ENCODE peak calls at places on chromosomes 16 and 17, in eight cellular contexts. S, M, F, Q, B, U, P and N are unnamed samples.

GRCh38 chr16:82782715-82783251 is 156.0 kb downstream of the CDH13 start:
- DNase-seq in S (no peak), M (peak), F (peak), Q (no peak), B (no peak), U (no peak), P (peak), N (no peak)

GRCh38 chr16:66264311-66265105 is 102.0 kb upstream of the CDH5 start:
- DNase-seq in S (no peak), M (no peak), F (no peak), Q (no peak), B (no peak), U (no peak), P (no peak), N (no peak)

GRCh38 chr17:34709108-34709779 is 129.9 kb downstream of the TMEM132E start:
- DNase-seq in S (no peak), M (no peak), F (no peak), Q (no peak), B (no peak), U (no peak), P (no peak), N (no peak)

GRCh38 chr17:42180922-42181850 is at the start of gene KCNH4:
- DNase-seq in S (no peak), M (peak), F (peak), Q (peak), B (peak), U (peak), P (peak), N (peak)

GRCh38 chr16:30053376-30054015 is 12.1 kb upstream of the ALDOA start:
- DNase-seq in S (no peak), M (no peak), F (no peak), Q (no peak), B (no peak), U (no peak), P (peak), N (no peak)

GRCh38 chr16:56613706-56614105 is 5.3 kb downstream of the MT2A start:
- DNase-seq in S (no peak), M (no peak), F (no peak), Q (no peak), B (no peak), U (no peak), P (no peak), N (no peak)

GRCh38 chr16:84501077-84501735 is 3.3 kb downstream of the MEAK7 start:
- DNase-seq in S (peak), M (peak), F (no peak), Q (peak), B (peak), U (no peak), P (no peak), N (no peak)

GRCh38 chr16:4373909-4374742 is 2.5 kb downstream of the VASN start:
- DNase-seq in S (no peak), M (peak), F (peak), Q (peak), B (peak), U (peak), P (peak), N (peak)

GRCh38 chr16:73179671-73180370 is 131.9 kb upstream of the ZFHX3 start:
- DNase-seq in S (no peak), M (no peak), F (peak), Q (no peak), B (no peak), U (no peak), P (no peak), N (no peak)

GRCh38 chr17:7023576-7024401 is 939 bp downstream of the BCL6B start:
- DNase-seq in S (no peak), M (peak), F (peak), Q (peak), B (peak), U (no peak), P (peak), N (no peak)

DNA sequence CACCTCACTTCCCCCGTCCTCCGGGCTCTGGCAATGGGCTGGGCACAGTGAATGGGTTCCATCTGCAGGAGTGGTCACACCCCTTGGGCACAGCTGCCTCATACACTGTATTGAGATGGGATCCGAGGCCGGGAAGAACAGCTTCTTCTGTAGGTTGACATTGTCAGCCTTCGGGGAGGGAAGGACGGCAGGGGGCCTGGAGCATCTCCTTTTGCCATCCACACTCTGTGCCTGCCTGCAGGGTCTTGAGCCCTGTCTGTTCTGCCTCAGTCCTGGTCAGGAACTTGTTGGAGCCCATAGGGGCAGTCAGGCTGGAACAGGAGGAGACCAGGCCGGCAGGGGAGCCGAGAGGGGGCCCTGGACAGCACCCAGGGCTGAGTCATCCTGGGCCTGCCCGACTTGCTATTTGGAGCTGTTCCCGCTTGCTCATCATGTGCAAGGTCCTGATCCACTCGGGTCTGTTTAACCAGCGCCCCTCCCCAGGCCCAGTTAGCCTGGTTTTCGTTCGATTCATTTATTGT is 286.8 kb downstream of the SEC14L1 start:
- DNase-seq in S (no peak), M (peak), F (peak), Q (peak), B (no peak), U (no peak), P (peak), N (no peak)
- TF ChIP-seq CTCF in S (no peak), M (no peak), F (no peak), Q (no peak), B (no peak), U (peak), P (no peak), N (no peak)

DNA sequence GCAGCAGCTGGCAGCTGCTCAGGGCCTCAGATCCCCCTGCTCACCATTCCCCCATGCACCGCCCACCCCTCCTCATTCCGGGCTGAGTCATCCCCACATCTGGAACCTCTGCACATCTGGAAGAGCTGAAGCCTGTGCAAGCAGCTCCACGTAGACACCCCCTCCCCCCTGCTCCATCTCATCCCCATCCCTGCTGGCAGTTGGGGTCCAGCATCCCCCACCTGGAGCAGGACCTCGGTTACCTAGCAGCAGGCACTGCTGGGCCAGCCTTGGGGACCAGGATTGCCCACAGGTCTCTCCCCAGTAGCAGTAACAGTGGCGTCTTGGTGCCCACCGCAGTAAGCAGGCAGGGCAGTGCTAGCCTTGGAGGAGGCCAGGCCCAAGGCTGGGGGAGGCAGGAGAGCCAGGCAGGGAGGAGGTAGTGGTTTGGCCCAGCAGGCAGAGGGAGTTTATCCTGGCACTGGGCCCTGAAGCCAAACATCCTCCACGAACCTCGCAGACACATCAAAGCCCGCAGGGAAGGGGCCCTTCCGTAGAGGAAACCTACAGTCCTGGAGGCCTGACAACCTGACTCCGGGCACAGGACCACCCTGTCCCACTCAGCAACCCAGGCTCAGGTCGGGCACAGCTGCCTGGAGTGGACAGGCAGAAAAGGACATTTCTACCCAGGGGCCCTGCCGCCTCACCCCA is 7.7 kb upstream of the TMEM92 start:
- DNase-seq in S (peak), M (peak), F (peak), Q (peak), B (peak), U (peak), P (peak), N (peak)
- TF ChIP-seq CTCF in S (no peak), M (peak), F (no peak), Q (no peak), B (no peak), U (peak), P (peak), N (peak)

GRCh38 chr17:67399676-67400075 is 22.6 kb downstream of the PITPNC1 start:
- DNase-seq in S (no peak), M (no peak), F (no peak), Q (no peak), B (no peak), U (no peak), P (no peak), N (no peak)

GRCh38 chr17:67401598-67402504 is 24.8 kb downstream of the PITPNC1 start:
- DNase-seq in S (no peak), M (no peak), F (no peak), Q (no peak), B (no peak), U (no peak), P (no peak), N (no peak)

GRCh38 chr17:67401106-67401505 is 24.0 kb downstream of the PITPNC1 start:
- DNase-seq in S (no peak), M (no peak), F (no peak), Q (no peak), B (no peak), U (no peak), P (no peak), N (no peak)

GRCh38 chr17:67403065-67403464 is 26.0 kb downstream of the PITPNC1 start:
- DNase-seq in S (no peak), M (no peak), F (no peak), Q (no peak), B (no peak), U (no peak), P (no peak), N (no peak)

GRCh38 chr17:67400193-67400592 is 23.1 kb downstream of the PITPNC1 start:
- DNase-seq in S (no peak), M (peak), F (no peak), Q (no peak), B (no peak), U (no peak), P (no peak), N (no peak)
- TF ChIP-seq CTCF in S (no peak), M (no peak), F (no peak), Q (no peak), B (no peak), U (no peak), P (no peak), N (no peak)

GRCh38 chr16:50593410-50594139 is 45.4 kb downstream of the NKD1 start:
- DNase-seq in S (no peak), M (no peak), F (no peak), Q (no peak), B (peak), U (no peak), P (peak), N (no peak)
- TF ChIP-seq CTCF in S (peak), M (peak), F (peak), Q (no peak), B (no peak), U (peak), P (peak), N (peak)

GRCh38 chr17:78422267-78422605 is 43.8 kb downstream of the PGS1 start:
- DNase-seq in S (no peak), M (no peak), F (no peak), Q (no peak), B (no peak), U (no peak), P (no peak), N (no peak)
- TF ChIP-seq CTCF in S (no peak), M (no peak), F (no peak), Q (no peak), B (peak), U (no peak), P (no peak), N (no peak)

GRCh38 chr17:4540224-4541040 is 14.8 kb downstream of the MYBBP1A start:
- DNase-seq in S (no peak), M (no peak), F (peak), Q (peak), B (peak), U (no peak), P (no peak), N (no peak)
- TF ChIP-seq CTCF in S (peak), M (no peak), F (no peak), Q (peak), B (peak), U (no peak), P (no peak), N (no peak)

DNA sequence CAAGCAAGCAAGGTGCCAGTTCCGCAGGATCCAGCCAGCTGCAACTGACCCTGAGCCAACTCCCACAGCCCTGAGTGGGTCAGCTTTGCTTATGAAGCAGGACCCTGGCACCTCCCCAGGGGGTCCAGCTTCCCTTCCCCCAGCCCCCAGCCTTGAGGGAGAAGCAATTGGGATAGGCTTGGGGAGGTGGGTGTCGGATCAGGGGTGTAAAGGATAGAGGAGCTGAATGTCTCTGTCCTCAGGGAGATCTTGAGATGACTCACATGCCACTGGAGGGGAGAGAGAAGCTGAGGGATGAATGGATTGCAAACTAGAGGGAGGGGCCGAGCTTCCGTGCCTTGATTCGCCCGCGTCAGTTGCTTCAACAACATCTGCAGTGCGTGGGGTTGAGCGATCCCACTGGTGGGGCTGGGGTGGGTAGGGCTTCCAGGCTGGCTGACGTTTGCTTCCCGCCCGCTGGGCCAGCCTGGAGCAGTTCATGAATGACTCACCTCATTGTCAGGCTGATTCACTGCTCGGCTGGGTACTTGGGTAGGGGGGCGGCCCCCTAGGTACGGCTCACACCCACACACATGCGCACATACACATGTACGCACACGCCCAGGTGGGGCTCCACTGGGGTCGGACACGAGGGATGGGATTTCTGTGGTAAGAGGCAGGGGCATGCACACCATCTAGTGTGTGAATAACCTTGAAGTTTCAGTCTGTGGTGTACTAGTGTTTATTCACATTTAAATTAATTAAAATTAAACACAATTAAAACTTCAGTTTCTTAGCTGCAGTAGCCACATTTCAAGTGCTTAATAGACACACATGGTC is 3.6 kb upstream of the HROB start:
- DNase-seq in S (peak), M (peak), F (peak), Q (peak), B (no peak), U (peak), P (peak), N (peak)
- TF ChIP-seq CTCF in S (no peak), M (no peak), F (no peak), Q (no peak), B (no peak), U (no peak), P (no peak), N (no peak)

GRCh38 chr17:60677308-60678117 is at the start of gene BCAS3:
- DNase-seq in S (peak), M (peak), F (peak), Q (peak), B (peak), U (peak), P (peak), N (peak)
- TF ChIP-seq CTCF in S (no peak), M (no peak), F (no peak), Q (no peak), B (peak), U (no peak), P (no peak), N (no peak)

GRCh38 chr17:77234695-77235094 is 93.9 kb downstream of the SEC14L1 start:
- DNase-seq in S (no peak), M (no peak), F (no peak), Q (peak), B (no peak), U (no peak), P (no peak), N (no peak)

GRCh38 chr17:77235370-77236080 is 94.8 kb downstream of the SEC14L1 start:
- DNase-seq in S (peak), M (peak), F (peak), Q (peak), B (no peak), U (peak), P (peak), N (peak)

GRCh38 chr17:77231076-77231871 is 90.5 kb downstream of the SEC14L1 start:
- DNase-seq in S (no peak), M (no peak), F (no peak), Q (no peak), B (peak), U (no peak), P (no peak), N (no peak)

GRCh38 chr17:77233127-77233526 is 92.4 kb downstream of the SEC14L1 start:
- DNase-seq in S (no peak), M (no peak), F (no peak), Q (no peak), B (no peak), U (no peak), P (no peak), N (no peak)

GRCh38 chr17:77233635-77234334 is 93.0 kb downstream of the SEC14L1 start:
- DNase-seq in S (peak), M (peak), F (no peak), Q (no peak), B (no peak), U (peak), P (peak), N (no peak)
- TF ChIP-seq CTCF in S (no peak), M (no peak), F (no peak), Q (no peak), B (no peak), U (no peak), P (no peak), N (no peak)